ENCODE peak calls at places on chromosome 1, in five cellular contexts. One of them, this sample, is unnamed.

GRCh38 chr1:101238041-101238515 is 1.3 kb downstream of the S1PR1 start:
- DNase-seq in stomach: no peak
- DNase-seq in transverse colon: no peak
- DNase-seq in SK-N-SH: no peak
- DNase-seq in tibial nerve: no peak
- DNase-seq in this sample: no peak

GRCh38 chr1:193951989-193952388 is 765.6 kb upstream of the B3GALT2 start:
- DNase-seq in SK-N-SH: no peak
- DNase-seq in transverse colon: no peak
- DNase-seq in tibial nerve: no peak
- DNase-seq in stomach: no peak
- DNase-seq in this sample: no peak

GRCh38 chr1:41742219-41742618 is 176.5 kb downstream of the HIVEP3 start:
- DNase-seq in SK-N-SH: no peak
- DNase-seq in transverse colon: no peak
- DNase-seq in stomach: no peak
- DNase-seq in tibial nerve: no peak
- DNase-seq in this sample: no peak

GRCh38 chr1:77016371-77016770 is 149.1 kb downstream of the ST6GALNAC5 start:
- DNase-seq in tibial nerve: no peak
- DNase-seq in transverse colon: no peak
- DNase-seq in SK-N-SH: peak; percentile 30
- DNase-seq in stomach: no peak
- DNase-seq in this sample: no peak

GRCh38 chr1:82510431-82510830 is 709.7 kb downstream of the ADGRL2 start:
- DNase-seq in transverse colon: no peak
- DNase-seq in stomach: no peak
- DNase-seq in tibial nerve: no peak
- DNase-seq in SK-N-SH: no peak
- DNase-seq in this sample: no peak

GRCh38 chr1:226335653-226336052 is 26.7 kb upstream of the LIN9 start:
- DNase-seq in SK-N-SH: no peak
- DNase-seq in stomach: no peak
- DNase-seq in tibial nerve: no peak
- DNase-seq in transverse colon: no peak
- DNase-seq in this sample: no peak

GRCh38 chr1:18256318-18257235 is 149.0 kb downstream of the IGSF21 start:
- DNase-seq in stomach: peak; percentile 47
- DNase-seq in transverse colon: peak; percentile 38
- DNase-seq in tibial nerve: no peak
- DNase-seq in SK-N-SH: no peak
- DNase-seq in this sample: no peak

GRCh38 chr1:76501136-76501535 is 366.1 kb upstream of the ST6GALNAC5 start:
- DNase-seq in SK-N-SH: no peak
- DNase-seq in stomach: no peak
- DNase-seq in tibial nerve: no peak
- DNase-seq in transverse colon: no peak
- DNase-seq in this sample: no peak

GRCh38 chr1:51048021-51048420 is 54.0 kb upstream of the C1orf185 start:
- DNase-seq in tibial nerve: no peak
- DNase-seq in transverse colon: no peak
- DNase-seq in SK-N-SH: no peak
- DNase-seq in stomach: no peak
- DNase-seq in this sample: no peak

GRCh38 chr1:207244409-207244801 is 77.1 kb upstream of the CD55 start:
- DNase-seq in transverse colon: no peak
- DNase-seq in SK-N-SH: no peak
- DNase-seq in stomach: no peak
- DNase-seq in tibial nerve: no peak
- DNase-seq in this sample: no peak

GRCh38 chr1:95035536-95035935 is 37.2 kb downstream of the ALG14 start:
- DNase-seq in SK-N-SH: no peak
- DNase-seq in tibial nerve: no peak
- DNase-seq in transverse colon: no peak
- DNase-seq in stomach: no peak
- DNase-seq in this sample: no peak

GRCh38 chr1:202184750-202185460 is 8.7 kb upstream of the LGR6 start:
- DNase-seq in SK-N-SH: peak; percentile 90
- DNase-seq in tibial nerve: peak; percentile 52
- DNase-seq in stomach: peak; percentile 87
- DNase-seq in transverse colon: peak; percentile 86
- DNase-seq in this sample: peak; percentile 87

GRCh38 chr1:204080163-204080903 is 7.4 kb downstream of the SOX13 start:
- DNase-seq in transverse colon: peak; percentile 89
- DNase-seq in SK-N-SH: peak; percentile 47
- DNase-seq in tibial nerve: peak; percentile 65
- DNase-seq in stomach: peak; percentile 94
- DNase-seq in this sample: no peak

GRCh38 chr1:166999500-166999899 is 10.4 kb downstream of the MAEL start:
- DNase-seq in SK-N-SH: no peak
- DNase-seq in tibial nerve: no peak
- DNase-seq in stomach: no peak
- DNase-seq in transverse colon: no peak
- DNase-seq in this sample: no peak

GRCh38 chr1:166999090-166999489 is 10.0 kb downstream of the MAEL start:
- DNase-seq in tibial nerve: no peak
- DNase-seq in stomach: no peak
- DNase-seq in transverse colon: no peak
- DNase-seq in SK-N-SH: no peak
- DNase-seq in this sample: no peak

GRCh38 chr1:167000546-167000945 is 11.5 kb downstream of the MAEL start:
- DNase-seq in transverse colon: no peak
- DNase-seq in SK-N-SH: no peak
- DNase-seq in tibial nerve: no peak
- DNase-seq in stomach: no peak
- DNase-seq in this sample: no peak

GRCh38 chr1:167003711-167004110 is 14.6 kb downstream of the MAEL start:
- DNase-seq in SK-N-SH: no peak
- DNase-seq in stomach: no peak
- DNase-seq in tibial nerve: no peak
- DNase-seq in transverse colon: no peak
- DNase-seq in this sample: no peak

GRCh38 chr1:167002354-167002753 is 13.3 kb downstream of the MAEL start:
- DNase-seq in transverse colon: no peak
- DNase-seq in tibial nerve: no peak
- DNase-seq in SK-N-SH: no peak
- DNase-seq in stomach: no peak
- DNase-seq in this sample: no peak
- TF ChIP-seq EP300 in transverse colon: no peak
- TF ChIP-seq EP300 in tibial nerve: no peak
- TF ChIP-seq EP300 in SK-N-SH: no peak
- TF ChIP-seq EP300 in stomach: no peak
- TF ChIP-seq EP300 in this sample: no peak

GRCh38 chr1:235022341-235023196 is 106.1 kb downstream of the TOMM20 start:
- DNase-seq in tibial nerve: no peak
- DNase-seq in SK-N-SH: no peak
- DNase-seq in transverse colon: no peak
- DNase-seq in stomach: no peak
- DNase-seq in this sample: peak; percentile 30
- H3K27ac ChIP-seq in tibial nerve: no peak overlapping the region
- H3K27ac ChIP-seq in SK-N-SH: no peak overlapping the region
- H3K27ac ChIP-seq in transverse colon: peak overlapping the region; percentile 44
- H3K27ac ChIP-seq in stomach: no peak overlapping the region
- H3K27ac ChIP-seq in this sample: no peak overlapping the region

DNA sequence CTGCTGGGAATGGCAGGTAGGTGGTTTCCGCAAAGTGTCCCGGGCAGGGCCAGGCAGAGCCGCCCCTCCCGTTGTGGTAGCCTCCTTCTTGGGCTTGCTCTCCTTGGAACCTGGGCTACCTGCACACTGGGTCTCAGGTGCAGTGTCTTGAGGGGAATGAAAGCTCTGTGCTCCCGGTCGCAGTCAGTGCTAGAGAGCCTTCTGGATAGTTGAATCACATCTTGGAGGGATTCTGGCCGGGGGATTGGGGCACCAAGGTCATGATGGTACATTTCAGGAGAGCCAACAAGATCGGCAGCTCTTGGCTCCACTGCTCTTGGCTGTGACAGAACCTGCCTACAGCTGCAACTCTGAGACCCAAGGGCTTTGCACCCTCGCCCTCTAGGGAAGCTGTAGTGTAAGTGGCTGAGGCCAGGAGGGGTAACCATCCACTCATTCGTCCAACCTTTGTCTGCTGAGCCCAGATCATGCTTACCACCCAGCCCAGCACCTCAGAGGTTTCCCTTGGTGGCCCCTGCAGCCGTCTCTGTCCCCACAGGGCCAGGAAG is 39.8 kb downstream of the NTPCR start:
- DNase-seq in transverse colon: no peak
- DNase-seq in tibial nerve: no peak
- DNase-seq in stomach: no peak
- DNase-seq in SK-N-SH: no peak
- DNase-seq in this sample: no peak
- TF ChIP-seq EP300 in transverse colon: no peak
- TF ChIP-seq EP300 in tibial nerve: no peak
- TF ChIP-seq EP300 in stomach: no peak
- TF ChIP-seq EP300 in SK-N-SH: no peak
- TF ChIP-seq EP300 in this sample: no peak

GRCh38 chr1:157539568-157539967 is 12.7 kb downstream of the FCRL5 start:
- DNase-seq in SK-N-SH: no peak
- DNase-seq in stomach: no peak
- DNase-seq in tibial nerve: no peak
- DNase-seq in transverse colon: no peak
- DNase-seq in this sample: no peak
- H3K27ac ChIP-seq in SK-N-SH: no peak overlapping the region
- H3K27ac ChIP-seq in stomach: no peak overlapping the region
- H3K27ac ChIP-seq in tibial nerve: no peak overlapping the region
- H3K27ac ChIP-seq in transverse colon: no peak overlapping the region
- H3K27ac ChIP-seq in this sample: no peak overlapping the region

GRCh38 chr1:206047271-206047670 is 5.7 kb upstream of the RHEX start:
- DNase-seq in SK-N-SH: no peak
- DNase-seq in tibial nerve: no peak
- DNase-seq in stomach: no peak
- DNase-seq in transverse colon: no peak
- DNase-seq in this sample: no peak

GRCh38 chr1:206048582-206048981 is 4.4 kb upstream of the RHEX start:
- DNase-seq in SK-N-SH: no peak
- DNase-seq in stomach: peak; percentile 76
- DNase-seq in tibial nerve: no peak
- DNase-seq in transverse colon: peak; percentile 72
- DNase-seq in this sample: no peak

GRCh38 chr1:206049919-206050600 is 2.9 kb upstream of the RHEX start:
- DNase-seq in SK-N-SH: no peak
- DNase-seq in transverse colon: no peak
- DNase-seq in stomach: no peak
- DNase-seq in tibial nerve: no peak
- DNase-seq in this sample: no peak

GRCh38 chr1:206050655-206051235 is 2.2 kb upstream of the RHEX start:
- DNase-seq in SK-N-SH: no peak
- DNase-seq in tibial nerve: no peak
- DNase-seq in transverse colon: peak; percentile 71
- DNase-seq in stomach: no peak
- DNase-seq in this sample: no peak

DNA sequence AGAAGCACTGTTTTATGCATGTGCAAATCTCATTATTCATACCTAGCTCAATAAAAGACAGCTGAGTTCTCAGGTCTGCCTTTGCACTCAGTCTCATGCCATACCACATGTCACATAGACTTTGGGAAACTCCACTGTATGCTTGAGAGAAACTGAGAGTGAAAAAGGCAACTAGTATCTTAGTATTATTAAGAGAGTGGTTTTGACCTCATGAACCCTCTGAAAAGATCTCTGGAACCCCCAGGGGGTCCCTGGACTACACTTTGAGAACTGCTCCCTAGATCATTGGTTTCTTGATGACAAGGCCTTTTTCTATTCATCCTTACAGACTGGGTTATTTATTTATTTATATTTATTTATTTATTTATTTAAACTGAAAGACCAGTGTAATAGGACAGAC is 3.7 kb upstream of the RHEX start:
- DNase-seq in SK-N-SH: no peak
- DNase-seq in stomach: no peak
- DNase-seq in transverse colon: no peak
- DNase-seq in tibial nerve: no peak
- DNase-seq in this sample: no peak
- TF ChIP-seq EP300 in SK-N-SH: no peak
- TF ChIP-seq EP300 in stomach: no peak
- TF ChIP-seq EP300 in transverse colon: no peak
- TF ChIP-seq EP300 in tibial nerve: no peak
- TF ChIP-seq EP300 in this sample: no peak

This sample was measured in suprapubic skin.